ENCODE peak calls at places on chromosomes 13 and 19, in six cellular contexts. S is Peyer's patch, E is breast epithelium, Z is astrocyte, C is cardiac muscle cell, G is mammary epithelial cell. X is an unnamed sample. For H3K4me1, the result is how much of the 10 kb centered on the place peaks cover.

GRCh38 chr13:100275746-100276145 is 186.9 kb downstream of the PCCA start:
- DNase-seq in S (no peak), E (no peak), Z (no peak), C (no peak), G (peak), X (peak)

GRCh38 chr13:94031609-94032008 is 447.9 kb downstream of the DCT start:
- DNase-seq in S (no peak), E (no peak), Z (peak), C (peak), G (no peak), X (no peak)

GRCh38 chr19:1633269-1633606 is 19.2 kb downstream of the TCF3 start:
- DNase-seq in S (no peak), E (no peak), Z (no peak), C (no peak), G (no peak), X (no peak)

GRCh38 chr13:63607153-63607552 is 2191.5 kb upstream of the PCDH20 start:
- DNase-seq in S (no peak), E (no peak), Z (no peak), C (no peak), G (no peak), X (no peak)

GRCh38 chr19:11227201-11227886 is 12.1 kb upstream of the ANGPTL8 start:
- DNase-seq in S (no peak), E (no peak), Z (no peak), C (no peak), G (no peak), X (peak)

GRCh38 chr13:73677041-73677589 is 457.1 kb downstream of the KLF12 start:
- DNase-seq in S (no peak), E (no peak), Z (peak), C (no peak), G (peak), X (peak)

GRCh38 chr19:18357041-18357440 is 16.6 kb downstream of the PGPEP1 start:
- DNase-seq in S (no peak), E (no peak), Z (no peak), C (no peak), G (no peak), X (no peak)

GRCh38 chr19:17671906-17672305 is 16.2 kb downstream of the UNC13A start:
- DNase-seq in S (no peak), E (no peak), Z (no peak), C (peak), G (peak), X (peak)

GRCh38 chr19:48632692-48633147 is 4.5 kb downstream of the DBP start:
- DNase-seq in S (no peak), E (no peak), Z (no peak), C (no peak), G (peak), X (no peak)

GRCh38 chr19:8500158-8500557 is 2.3 kb downstream of the PRAM1 start:
- DNase-seq in S (no peak), E (no peak), Z (no peak), C (no peak), G (no peak), X (no peak)

GRCh38 chr13:99218545-99218944 is 17.9 kb downstream of the UBAC2 start:
- DNase-seq in S (no peak), E (no peak), Z (peak), C (no peak), G (no peak), X (no peak)

GRCh38 chr19:35533822-35534521 is 716 bp downstream of the GAPDHS start:
- DNase-seq in S (no peak), E (no peak), Z (no peak), C (peak), G (no peak), X (no peak)

GRCh38 chr19:37979547-37980082 is 72.6 kb downstream of the SIPA1L3 start:
- DNase-seq in S (no peak), E (no peak), Z (peak), C (no peak), G (peak), X (peak)

GRCh38 chr19:35388277-35389054 is 17.6 kb downstream of the GPR42 start:
- DNase-seq in S (no peak), E (no peak), Z (no peak), C (no peak), G (no peak), X (no peak)

GRCh38 chr19:719636-720377 is 11.1 kb downstream of the PALM start:
- DNase-seq in S (no peak), E (no peak), Z (no peak), C (no peak), G (no peak), X (no peak)

GRCh38 chr19:30334841-30335240 is 37.3 kb upstream of the ZNF536 start:
- DNase-seq in S (no peak), E (no peak), Z (no peak), C (no peak), G (no peak), X (no peak)

GRCh38 chr19:42816901-42817300 is 51.4 kb upstream of the PSG8 start:
- DNase-seq in S (no peak), E (no peak), Z (no peak), C (no peak), G (no peak), X (no peak)

GRCh38 chr13:43424386-43424785 is 362.4 kb downstream of the ENOX1 start:
- DNase-seq in S (no peak), E (no peak), Z (no peak), C (no peak), G (no peak), X (no peak)

GRCh38 chr13:110194456-110194855 is 112.5 kb downstream of the COL4A1 start:
- DNase-seq in S (no peak), E (no peak), Z (no peak), C (no peak), G (no peak), X (no peak)

GRCh38 chr13:105219636-105220035 is 1315.8 kb downstream of the EFNB2 start:
- DNase-seq in S (no peak), E (no peak), Z (peak), C (no peak), G (no peak), X (no peak)

GRCh38 chr13:113816248-113816924 is 47.5 kb downstream of the GAS6 start:
- DNase-seq in S (no peak), E (no peak), Z (no peak), C (no peak), G (no peak), X (no peak)

GRCh38 chr19:40445006-40445312 is 824 bp upstream of the SERTAD3 start:
- DNase-seq in S (no peak), E (no peak), Z (no peak), C (no peak), G (no peak), X (no peak)

GRCh38 chr19:14006766-14007562 is 844 bp upstream of the RFX1 start:
- DNase-seq in S (no peak), E (peak), Z (peak), C (no peak), G (no peak), X (no peak)

GRCh38 chr13:38693641-38694040 is 6.8 kb downstream of the FREM2 start:
- DNase-seq in S (no peak), E (no peak), Z (no peak), C (peak), G (peak), X (no peak)

GRCh38 chr13:102405499-102406079 is 3.7 kb upstream of the FGF14 start:
- DNase-seq in S (no peak), E (no peak), Z (peak), C (peak), G (peak), X (peak)

GRCh38 chr19:12641456-12641855 is 25.1 kb downstream of the MAN2B1 start:
- DNase-seq in S (no peak), E (no peak), Z (no peak), C (no peak), G (no peak), X (no peak)

GRCh38 chr19:1264801-1265610 is 4.1 kb upstream of the CIRBP start:
- DNase-seq in S (peak), E (peak), Z (peak), C (peak), G (peak), X (peak)

GRCh38 chr19:49954933-49955332 is 6.0 kb downstream of the SIGLEC11 start:
- DNase-seq in S (no peak), E (peak), Z (no peak), C (no peak), G (no peak), X (no peak)

GRCh38 chr19:11268783-11269267 is 6.5 kb upstream of the DOCK6 start:
- DNase-seq in S (no peak), E (no peak), Z (peak), C (no peak), G (peak), X (peak)

GRCh38 chr13:112263152-112263551 is 113.0 kb upstream of the SPACA7 start:
- DNase-seq in S (no peak), E (no peak), Z (no peak), C (no peak), G (no peak), X (no peak)

GRCh38 chr19:48842744-48843162 is 6.5 kb upstream of the HSD17B14 start:
- DNase-seq in S (no peak), E (no peak), Z (peak), C (peak), G (no peak), X (no peak)

GRCh38 chr13:74082741-74083160 is 51.5 kb downstream of the KLF12 start:
- DNase-seq in S (no peak), E (no peak), Z (no peak), C (no peak), G (no peak), X (no peak)

GRCh38 chr19:53877361-53877766 is 4.6 kb upstream of the PRKCG start:
- DNase-seq in S (no peak), E (no peak), Z (no peak), C (no peak), G (no peak), X (no peak)
- H3K4me1 ChIP-seq in S (under half), E (under half), Z (under half), C (under half), G (under half), X (under half)

GRCh38 chr13:61728468-61728867 is 312.8 kb upstream of the PCDH20 start:
- DNase-seq in S (no peak), E (no peak), Z (peak), C (peak), G (no peak), X (no peak)
- H3K27ac ChIP-seq in S (no peak), E (no peak), Z (peak), C (no peak), G (no peak), X (no peak)

GRCh38 chr19:19649580-19649995 is 6.1 kb upstream of the GMIP start:
- DNase-seq in S (no peak), E (no peak), Z (no peak), C (no peak), G (no peak), X (no peak)

GRCh38 chr19:19649159-19649558 is 5.7 kb upstream of the GMIP start:
- DNase-seq in S (no peak), E (no peak), Z (no peak), C (no peak), G (no peak), X (no peak)

GRCh38 chr19:19645233-19645870 is 1.9 kb upstream of the GMIP start:
- DNase-seq in S (no peak), E (no peak), Z (no peak), C (no peak), G (no peak), X (no peak)

GRCh38 chr19:19650331-19650730 is 6.9 kb upstream of the GMIP start:
- DNase-seq in S (no peak), E (no peak), Z (no peak), C (no peak), G (no peak), X (no peak)

DNA sequence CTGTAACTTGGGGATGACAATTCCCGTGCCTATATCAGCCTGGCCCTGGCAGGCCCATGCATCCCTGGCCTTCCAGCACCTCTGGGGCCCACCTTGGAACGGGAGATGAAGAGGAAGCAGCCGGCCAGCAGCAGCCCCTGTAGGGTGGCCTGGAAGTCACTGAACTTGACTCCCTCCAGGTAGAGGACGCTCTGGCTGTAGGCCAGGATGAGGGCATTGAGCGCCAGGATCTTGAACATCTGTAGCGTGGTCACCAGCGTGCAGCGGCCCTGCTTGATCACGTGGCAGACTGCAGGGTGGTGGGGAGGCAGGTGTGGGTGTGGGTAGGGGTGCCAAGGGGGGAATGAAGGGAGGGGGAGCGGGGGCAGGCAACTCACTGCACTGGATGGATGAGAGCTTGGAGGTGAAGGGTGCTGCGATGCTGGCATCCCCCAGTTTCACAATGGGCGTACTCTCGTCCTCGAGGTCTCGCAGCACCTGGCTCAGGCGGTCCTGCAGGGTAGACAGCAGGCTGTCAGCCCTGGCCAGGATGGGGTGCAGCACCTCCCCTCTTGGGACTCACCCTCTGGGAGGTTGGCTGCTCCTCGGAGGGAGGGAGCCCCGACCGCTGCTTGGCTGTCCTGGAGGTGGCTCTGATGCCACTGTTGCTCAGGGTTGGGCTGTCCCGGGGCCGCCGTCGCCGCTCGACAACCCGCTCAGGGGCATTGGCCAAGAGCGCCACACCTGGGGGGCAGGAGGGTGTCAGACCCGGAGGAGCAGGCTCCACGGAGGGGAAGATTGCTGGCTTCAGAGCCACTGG is 3.8 kb upstream of the GMIP start:
- DNase-seq in S (no peak), E (no peak), Z (no peak), C (no peak), G (no peak), X (no peak)
- TF ChIP-seq CTCF in S (no peak), E (no peak), Z (no peak), C (no peak), G (no peak), X (no peak)

DNA sequence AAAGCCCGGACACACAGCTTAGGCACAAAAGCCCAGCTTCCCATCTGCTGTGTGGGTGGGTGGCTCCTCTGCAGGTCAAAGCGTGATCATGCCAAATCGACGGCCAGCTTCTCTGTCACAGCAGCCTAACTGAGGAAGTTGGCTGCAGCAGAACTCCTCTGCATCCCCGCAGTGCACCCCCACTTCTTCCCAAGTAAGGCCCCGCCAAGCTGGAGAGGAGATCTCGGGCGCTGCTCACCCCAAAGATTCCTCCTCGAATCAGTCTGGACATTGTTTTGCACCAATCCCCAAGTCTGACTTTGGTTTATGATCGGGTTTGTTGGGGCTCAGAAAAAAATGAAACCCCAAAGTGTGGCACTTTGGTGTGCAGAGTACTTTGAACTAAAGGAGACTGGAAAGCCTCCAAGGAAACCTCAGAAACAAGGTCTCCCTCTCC is 19.7 kb upstream of the CPB2 start:
- DNase-seq in S (no peak), E (no peak), Z (no peak), C (no peak), G (no peak), X (no peak)
- H3K4me1 ChIP-seq in S (under half), E (under half), Z (under half), C (under half), G (under half), X (under half)

DNA sequence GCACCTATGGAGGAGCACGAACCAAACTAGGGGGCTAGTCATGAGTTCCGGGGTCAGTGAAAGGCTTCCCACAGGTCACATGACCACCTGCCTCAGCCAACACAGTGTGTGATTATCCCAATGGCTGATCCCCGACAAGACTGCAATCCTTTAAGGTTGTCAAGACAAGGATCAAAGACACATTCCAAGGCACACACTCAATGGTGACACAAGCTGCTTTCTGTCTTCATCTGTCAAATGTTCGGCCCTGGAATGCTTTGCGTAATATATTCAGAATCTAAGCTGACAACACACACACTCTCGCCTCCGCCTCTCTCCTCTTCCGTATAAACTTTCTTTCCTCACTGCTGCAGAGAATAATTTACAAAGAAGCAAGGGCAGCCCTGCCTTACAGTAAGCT is 11.7 kb downstream of the RANBP3 start:
- DNase-seq in S (no peak), E (no peak), Z (peak), C (peak), G (no peak), X (no peak)
- H3K27ac ChIP-seq in S (no peak), E (peak), Z (no peak), C (peak), G (no peak), X (no peak)

GRCh38 chr19:3852177-3852511 is 16.7 kb downstream of the ZFR2 start:
- DNase-seq in S (no peak), E (no peak), Z (no peak), C (no peak), G (no peak), X (no peak)

GRCh38 chr19:3851254-3852176 is 17.3 kb downstream of the ZFR2 start:
- DNase-seq in S (no peak), E (no peak), Z (peak), C (no peak), G (peak), X (no peak)

GRCh38 chr19:3855321-3855720 is 13.5 kb downstream of the ZFR2 start:
- DNase-seq in S (peak), E (no peak), Z (no peak), C (no peak), G (no peak), X (no peak)

GRCh38 chr19:3850320-3850972 is 18.4 kb downstream of the ZFR2 start:
- DNase-seq in S (no peak), E (no peak), Z (no peak), C (no peak), G (no peak), X (no peak)

DNA sequence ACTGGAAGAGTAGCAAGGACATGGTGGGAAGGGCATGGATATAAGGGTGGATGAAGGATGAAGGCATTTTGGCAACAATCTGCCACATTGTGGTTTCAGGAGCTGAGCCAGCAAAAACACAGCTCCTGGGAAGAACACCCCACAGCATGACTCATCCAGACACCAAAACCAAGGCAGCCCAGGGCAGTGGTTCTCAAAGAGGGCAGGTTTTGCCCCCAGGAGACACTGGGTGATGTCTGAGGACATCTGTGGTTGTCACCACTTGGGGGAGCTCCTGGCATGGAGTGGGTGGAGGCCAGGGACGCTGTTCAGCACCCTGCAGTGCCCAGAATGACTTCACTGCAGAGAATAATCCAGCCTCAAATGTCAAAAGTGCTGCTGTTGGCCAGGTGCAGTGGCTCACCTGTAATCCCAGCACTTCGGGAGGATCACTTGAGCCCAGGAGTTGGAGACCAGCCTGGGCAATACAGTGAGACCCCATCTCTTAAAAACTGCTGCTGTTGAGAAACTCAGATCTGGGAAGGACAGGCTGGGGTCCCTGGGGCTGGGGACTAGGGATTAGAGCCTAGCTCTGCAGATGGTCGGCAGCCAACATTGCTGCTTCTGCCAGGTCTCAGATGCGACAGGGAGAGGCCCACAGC is 16.1 kb downstream of the ZFR2 start:
- DNase-seq in S (peak), E (no peak), Z (peak), C (no peak), G (peak), X (peak)
- TF ChIP-seq CTCF in S (peak), E (no peak), Z (no peak), C (peak), G (peak), X (peak)

GRCh38 chr19:46299695-46300094 is 2.9 kb downstream of the HIF3A start:
- DNase-seq in S (peak), E (no peak), Z (no peak), C (no peak), G (no peak), X (no peak)
- H3K4me1 ChIP-seq in S (under half), E (under half), Z (under half), C (half or more), G (under half), X (under half)

GRCh38 chr13:80483157-80483556 is 142.2 kb upstream of the SPRY2 start:
- DNase-seq in S (no peak), E (no peak), Z (no peak), C (no peak), G (no peak), X (no peak)
- H3K27ac ChIP-seq in S (no peak), E (no peak), Z (no peak), C (no peak), G (no peak), X (no peak)

X was measured in foreskin keratinocyte.